ENCODE peak calls at places on chromosomes 4 and X, in eight cellular contexts. One of them, this sample, is unnamed.

GRCh38 chrX:74520896-74521295 is 93.5 kb downstream of the RLIM start:
- DNase-seq in H54: no peak
- DNase-seq in EL: no peak
- DNase-seq in activated naive CD8-positive, alpha-beta T cell treated with anti-CD3 and anti-CD28 coated beads, Interleukin-2, amount 50 U/mL, for 16 hours: no peak
- DNase-seq in cardiac fibroblast: no peak
- DNase-seq in nephron progenitor cell: no peak
- DNase-seq in lower leg skin: peak
- DNase-seq in mucosa of gallbladder: no peak
- DNase-seq in this sample: no peak

GRCh38 chr4:2070421-2071251 is 11.5 kb downstream of the NAT8L start:
- DNase-seq in H54: no peak
- DNase-seq in EL: no peak
- DNase-seq in activated naive CD8-positive, alpha-beta T cell treated with anti-CD3 and anti-CD28 coated beads, Interleukin-2, amount 50 U/mL, for 16 hours: no peak
- DNase-seq in cardiac fibroblast: no peak
- DNase-seq in nephron progenitor cell: no peak
- DNase-seq in lower leg skin: no peak
- DNase-seq in mucosa of gallbladder: no peak
- DNase-seq in this sample: no peak

GRCh38 chr4:19944806-19945205 is 306.9 kb upstream of the SLIT2 start:
- DNase-seq in H54: no peak
- DNase-seq in EL: no peak
- DNase-seq in activated naive CD8-positive, alpha-beta T cell treated with anti-CD3 and anti-CD28 coated beads, Interleukin-2, amount 50 U/mL, for 16 hours: no peak
- DNase-seq in cardiac fibroblast: no peak
- DNase-seq in nephron progenitor cell: no peak
- DNase-seq in lower leg skin: no peak
- DNase-seq in mucosa of gallbladder: no peak
- DNase-seq in this sample: no peak

GRCh38 chrX:70434914-70435586 is 9.6 kb upstream of the DLG3 start:
- DNase-seq in H54: no peak
- DNase-seq in EL: peak
- DNase-seq in activated naive CD8-positive, alpha-beta T cell treated with anti-CD3 and anti-CD28 coated beads, Interleukin-2, amount 50 U/mL, for 16 hours: no peak
- DNase-seq in cardiac fibroblast: peak
- DNase-seq in nephron progenitor cell: no peak
- DNase-seq in lower leg skin: peak
- DNase-seq in mucosa of gallbladder: no peak
- DNase-seq in this sample: peak

GRCh38 chr4:74394476-74395136 is 29.7 kb downstream of the EREG start:
- DNase-seq in H54: no peak
- DNase-seq in EL: peak
- DNase-seq in activated naive CD8-positive, alpha-beta T cell treated with anti-CD3 and anti-CD28 coated beads, Interleukin-2, amount 50 U/mL, for 16 hours: no peak
- DNase-seq in cardiac fibroblast: peak
- DNase-seq in nephron progenitor cell: no peak
- DNase-seq in lower leg skin: no peak
- DNase-seq in mucosa of gallbladder: no peak
- DNase-seq in this sample: peak

GRCh38 chr4:189828298-189828697 is 112.4 kb upstream of the FRG1 start:
- DNase-seq in H54: no peak
- DNase-seq in EL: no peak
- DNase-seq in activated naive CD8-positive, alpha-beta T cell treated with anti-CD3 and anti-CD28 coated beads, Interleukin-2, amount 50 U/mL, for 16 hours: no peak
- DNase-seq in cardiac fibroblast: no peak
- DNase-seq in nephron progenitor cell: no peak
- DNase-seq in lower leg skin: no peak
- DNase-seq in mucosa of gallbladder: no peak
- DNase-seq in this sample: no peak

GRCh38 chr4:187770345-187770744 is 225.2 kb upstream of the ZFP42 start:
- DNase-seq in H54: no peak
- DNase-seq in EL: no peak
- DNase-seq in activated naive CD8-positive, alpha-beta T cell treated with anti-CD3 and anti-CD28 coated beads, Interleukin-2, amount 50 U/mL, for 16 hours: no peak
- DNase-seq in cardiac fibroblast: no peak
- DNase-seq in nephron progenitor cell: no peak
- DNase-seq in lower leg skin: no peak
- DNase-seq in mucosa of gallbladder: no peak
- DNase-seq in this sample: no peak

GRCh38 chr4:98491862-98492554 is 166.4 kb downstream of the TSPAN5 start:
- DNase-seq in H54: no peak
- DNase-seq in EL: peak
- DNase-seq in activated naive CD8-positive, alpha-beta T cell treated with anti-CD3 and anti-CD28 coated beads, Interleukin-2, amount 50 U/mL, for 16 hours: no peak
- DNase-seq in cardiac fibroblast: peak
- DNase-seq in nephron progenitor cell: no peak
- DNase-seq in lower leg skin: peak
- DNase-seq in mucosa of gallbladder: no peak
- DNase-seq in this sample: no peak

GRCh38 chr4:89712141-89712540 is 124.8 kb downstream of the SNCA start:
- DNase-seq in H54: no peak
- DNase-seq in EL: peak
- DNase-seq in activated naive CD8-positive, alpha-beta T cell treated with anti-CD3 and anti-CD28 coated beads, Interleukin-2, amount 50 U/mL, for 16 hours: no peak
- DNase-seq in cardiac fibroblast: peak
- DNase-seq in nephron progenitor cell: no peak
- DNase-seq in lower leg skin: no peak
- DNase-seq in mucosa of gallbladder: no peak
- DNase-seq in this sample: no peak

GRCh38 chrX:54482839-54483593 is 13.0 kb downstream of the FGD1 start:
- DNase-seq in H54: no peak
- DNase-seq in EL: no peak
- DNase-seq in activated naive CD8-positive, alpha-beta T cell treated with anti-CD3 and anti-CD28 coated beads, Interleukin-2, amount 50 U/mL, for 16 hours: no peak
- DNase-seq in cardiac fibroblast: peak
- DNase-seq in nephron progenitor cell: peak
- DNase-seq in lower leg skin: no peak
- DNase-seq in mucosa of gallbladder: no peak
- DNase-seq in this sample: no peak

GRCh38 chr4:114383721-114384120 is 214.9 kb upstream of the UGT8 start:
- DNase-seq in H54: no peak
- DNase-seq in EL: peak
- DNase-seq in activated naive CD8-positive, alpha-beta T cell treated with anti-CD3 and anti-CD28 coated beads, Interleukin-2, amount 50 U/mL, for 16 hours: no peak
- DNase-seq in cardiac fibroblast: peak
- DNase-seq in nephron progenitor cell: no peak
- DNase-seq in lower leg skin: no peak
- DNase-seq in mucosa of gallbladder: no peak
- DNase-seq in this sample: peak

GRCh38 chr4:83022724-83023427 is 12.1 kb upstream of the COPS4 start:
- DNase-seq in H54: no peak
- DNase-seq in EL: peak
- DNase-seq in activated naive CD8-positive, alpha-beta T cell treated with anti-CD3 and anti-CD28 coated beads, Interleukin-2, amount 50 U/mL, for 16 hours: no peak
- DNase-seq in cardiac fibroblast: no peak
- DNase-seq in nephron progenitor cell: no peak
- DNase-seq in lower leg skin: no peak
- DNase-seq in mucosa of gallbladder: no peak
- DNase-seq in this sample: no peak

GRCh38 chr4:139977838-139978604 is 176.0 kb downstream of the MAML3 start:
- DNase-seq in H54: no peak
- DNase-seq in EL: no peak
- DNase-seq in activated naive CD8-positive, alpha-beta T cell treated with anti-CD3 and anti-CD28 coated beads, Interleukin-2, amount 50 U/mL, for 16 hours: no peak
- DNase-seq in cardiac fibroblast: no peak
- DNase-seq in nephron progenitor cell: no peak
- DNase-seq in lower leg skin: no peak
- DNase-seq in mucosa of gallbladder: no peak
- DNase-seq in this sample: no peak

GRCh38 chr4:153541426-153542096 is 75.4 kb downstream of the TMEM131L start:
- DNase-seq in H54: peak
- DNase-seq in EL: peak
- DNase-seq in activated naive CD8-positive, alpha-beta T cell treated with anti-CD3 and anti-CD28 coated beads, Interleukin-2, amount 50 U/mL, for 16 hours: no peak
- DNase-seq in cardiac fibroblast: peak
- DNase-seq in nephron progenitor cell: no peak
- DNase-seq in lower leg skin: no peak
- DNase-seq in mucosa of gallbladder: no peak
- DNase-seq in this sample: peak

GRCh38 chrX:121008920-121009319 is 23.4 kb upstream of the CT47A1 start:
- DNase-seq in H54: no peak
- DNase-seq in EL: no peak
- DNase-seq in activated naive CD8-positive, alpha-beta T cell treated with anti-CD3 and anti-CD28 coated beads, Interleukin-2, amount 50 U/mL, for 16 hours: no peak
- DNase-seq in cardiac fibroblast: peak
- DNase-seq in nephron progenitor cell: no peak
- DNase-seq in lower leg skin: no peak
- DNase-seq in mucosa of gallbladder: no peak
- DNase-seq in this sample: no peak

GRCh38 chrX:1529328-1529727 is 7.7 kb downstream of the P2RY8 start:
- DNase-seq in H54: no peak
- DNase-seq in EL: no peak
- DNase-seq in activated naive CD8-positive, alpha-beta T cell treated with anti-CD3 and anti-CD28 coated beads, Interleukin-2, amount 50 U/mL, for 16 hours: no peak
- DNase-seq in cardiac fibroblast: no peak
- DNase-seq in nephron progenitor cell: no peak
- DNase-seq in lower leg skin: peak
- DNase-seq in mucosa of gallbladder: no peak
- DNase-seq in this sample: no peak

GRCh38 chrX:9757366-9757765 is 8.3 kb downstream of the GPR143 start:
- DNase-seq in H54: no peak
- DNase-seq in EL: no peak
- DNase-seq in activated naive CD8-positive, alpha-beta T cell treated with anti-CD3 and anti-CD28 coated beads, Interleukin-2, amount 50 U/mL, for 16 hours: no peak
- DNase-seq in cardiac fibroblast: no peak
- DNase-seq in nephron progenitor cell: no peak
- DNase-seq in lower leg skin: no peak
- DNase-seq in mucosa of gallbladder: no peak
- DNase-seq in this sample: no peak

GRCh38 chr4:1403177-1403583 is 3.1 kb downstream of the NKX1-1 start:
- DNase-seq in H54: no peak
- DNase-seq in EL: no peak
- DNase-seq in activated naive CD8-positive, alpha-beta T cell treated with anti-CD3 and anti-CD28 coated beads, Interleukin-2, amount 50 U/mL, for 16 hours: no peak
- DNase-seq in cardiac fibroblast: no peak
- DNase-seq in nephron progenitor cell: no peak
- DNase-seq in lower leg skin: peak
- DNase-seq in mucosa of gallbladder: no peak
- DNase-seq in this sample: no peak

GRCh38 chrX:12701625-12702024 is 89.6 kb upstream of the PRPS2 start:
- DNase-seq in H54: peak
- DNase-seq in EL: peak
- DNase-seq in activated naive CD8-positive, alpha-beta T cell treated with anti-CD3 and anti-CD28 coated beads, Interleukin-2, amount 50 U/mL, for 16 hours: no peak
- DNase-seq in cardiac fibroblast: peak
- DNase-seq in nephron progenitor cell: peak
- DNase-seq in lower leg skin: no peak
- DNase-seq in mucosa of gallbladder: peak
- DNase-seq in this sample: peak

GRCh38 chrX:24100713-24101112 is 46.0 kb downstream of the EIF2S3 start:
- DNase-seq in H54: no peak
- DNase-seq in EL: peak
- DNase-seq in activated naive CD8-positive, alpha-beta T cell treated with anti-CD3 and anti-CD28 coated beads, Interleukin-2, amount 50 U/mL, for 16 hours: no peak
- DNase-seq in cardiac fibroblast: peak
- DNase-seq in nephron progenitor cell: no peak
- DNase-seq in lower leg skin: no peak
- DNase-seq in mucosa of gallbladder: no peak
- DNase-seq in this sample: no peak

GRCh38 chrX:37060999-37061398 is 52.8 kb downstream of the FAM47C start:
- DNase-seq in H54: no peak
- DNase-seq in EL: peak
- DNase-seq in activated naive CD8-positive, alpha-beta T cell treated with anti-CD3 and anti-CD28 coated beads, Interleukin-2, amount 50 U/mL, for 16 hours: no peak
- DNase-seq in cardiac fibroblast: peak
- DNase-seq in nephron progenitor cell: peak
- DNase-seq in lower leg skin: no peak
- DNase-seq in mucosa of gallbladder: no peak
- DNase-seq in this sample: no peak

GRCh38 chr4:57051100-57051499 is 59.1 kb downstream of the IGFBP7 start:
- DNase-seq in H54: no peak
- DNase-seq in EL: no peak
- DNase-seq in activated naive CD8-positive, alpha-beta T cell treated with anti-CD3 and anti-CD28 coated beads, Interleukin-2, amount 50 U/mL, for 16 hours: no peak
- DNase-seq in cardiac fibroblast: no peak
- DNase-seq in nephron progenitor cell: no peak
- DNase-seq in lower leg skin: no peak
- DNase-seq in mucosa of gallbladder: no peak
- DNase-seq in this sample: no peak

GRCh38 chr4:8276358-8277240 is 7.0 kb downstream of the HTRA3 start:
- DNase-seq in H54: no peak
- DNase-seq in EL: no peak
- DNase-seq in activated naive CD8-positive, alpha-beta T cell treated with anti-CD3 and anti-CD28 coated beads, Interleukin-2, amount 50 U/mL, for 16 hours: no peak
- DNase-seq in cardiac fibroblast: peak
- DNase-seq in nephron progenitor cell: no peak
- DNase-seq in lower leg skin: no peak
- DNase-seq in mucosa of gallbladder: no peak
- DNase-seq in this sample: no peak

GRCh38 chr4:102608190-102608589 is 107.0 kb downstream of the NFKB1 start:
- DNase-seq in H54: peak
- DNase-seq in EL: peak
- DNase-seq in activated naive CD8-positive, alpha-beta T cell treated with anti-CD3 and anti-CD28 coated beads, Interleukin-2, amount 50 U/mL, for 16 hours: no peak
- DNase-seq in cardiac fibroblast: no peak
- DNase-seq in nephron progenitor cell: no peak
- DNase-seq in lower leg skin: no peak
- DNase-seq in mucosa of gallbladder: no peak
- DNase-seq in this sample: peak

GRCh38 chrX:148536961-148537360 is 36.5 kb downstream of the AFF2 start:
- DNase-seq in H54: no peak
- DNase-seq in EL: no peak
- DNase-seq in activated naive CD8-positive, alpha-beta T cell treated with anti-CD3 and anti-CD28 coated beads, Interleukin-2, amount 50 U/mL, for 16 hours: no peak
- DNase-seq in cardiac fibroblast: peak
- DNase-seq in nephron progenitor cell: no peak
- DNase-seq in lower leg skin: no peak
- DNase-seq in mucosa of gallbladder: no peak
- DNase-seq in this sample: no peak

GRCh38 chrX:41445781-41446358 is 1.3 kb upstream of the NYX start:
- DNase-seq in H54: no peak
- DNase-seq in EL: no peak
- DNase-seq in activated naive CD8-positive, alpha-beta T cell treated with anti-CD3 and anti-CD28 coated beads, Interleukin-2, amount 50 U/mL, for 16 hours: no peak
- DNase-seq in cardiac fibroblast: no peak
- DNase-seq in nephron progenitor cell: no peak
- DNase-seq in lower leg skin: peak
- DNase-seq in mucosa of gallbladder: no peak
- DNase-seq in this sample: no peak

GRCh38 chrX:40880712-40881111 is 145.4 kb upstream of the MED14 start:
- DNase-seq in H54: no peak
- DNase-seq in EL: no peak
- DNase-seq in activated naive CD8-positive, alpha-beta T cell treated with anti-CD3 and anti-CD28 coated beads, Interleukin-2, amount 50 U/mL, for 16 hours: no peak
- DNase-seq in cardiac fibroblast: no peak
- DNase-seq in nephron progenitor cell: no peak
- DNase-seq in lower leg skin: no peak
- DNase-seq in mucosa of gallbladder: no peak
- DNase-seq in this sample: no peak

GRCh38 chrX:345020-345925 is 26.7 kb upstream of the GTPBP6 start:
- DNase-seq in H54: no peak
- DNase-seq in EL: no peak
- DNase-seq in activated naive CD8-positive, alpha-beta T cell treated with anti-CD3 and anti-CD28 coated beads, Interleukin-2, amount 50 U/mL, for 16 hours: no peak
- DNase-seq in cardiac fibroblast: no peak
- DNase-seq in nephron progenitor cell: no peak
- DNase-seq in lower leg skin: peak
- DNase-seq in mucosa of gallbladder: no peak
- DNase-seq in this sample: no peak

GRCh38 chr4:183995489-183996049 is 90.5 kb downstream of the STOX2 start:
- DNase-seq in H54: no peak
- DNase-seq in EL: no peak
- DNase-seq in activated naive CD8-positive, alpha-beta T cell treated with anti-CD3 and anti-CD28 coated beads, Interleukin-2, amount 50 U/mL, for 16 hours: no peak
- DNase-seq in cardiac fibroblast: peak
- DNase-seq in nephron progenitor cell: no peak
- DNase-seq in lower leg skin: no peak
- DNase-seq in mucosa of gallbladder: no peak
- DNase-seq in this sample: no peak

GRCh38 chr4:120078216-120078615 is 11.6 kb upstream of the MAD2L1 start:
- DNase-seq in H54: no peak
- DNase-seq in EL: peak
- DNase-seq in activated naive CD8-positive, alpha-beta T cell treated with anti-CD3 and anti-CD28 coated beads, Interleukin-2, amount 50 U/mL, for 16 hours: no peak
- DNase-seq in cardiac fibroblast: no peak
- DNase-seq in nephron progenitor cell: no peak
- DNase-seq in lower leg skin: no peak
- DNase-seq in mucosa of gallbladder: no peak
- DNase-seq in this sample: no peak

GRCh38 chr4:86909540-86909939 is 17.3 kb upstream of the C4orf36 start:
- DNase-seq in H54: no peak
- DNase-seq in EL: no peak
- DNase-seq in activated naive CD8-positive, alpha-beta T cell treated with anti-CD3 and anti-CD28 coated beads, Interleukin-2, amount 50 U/mL, for 16 hours: no peak
- DNase-seq in cardiac fibroblast: no peak
- DNase-seq in nephron progenitor cell: no peak
- DNase-seq in lower leg skin: no peak
- DNase-seq in mucosa of gallbladder: no peak
- DNase-seq in this sample: no peak

GRCh38 chr4:182338731-182339130 is 95.5 kb downstream of the TENM3 start:
- DNase-seq in H54: no peak
- DNase-seq in EL: peak
- DNase-seq in activated naive CD8-positive, alpha-beta T cell treated with anti-CD3 and anti-CD28 coated beads, Interleukin-2, amount 50 U/mL, for 16 hours: no peak
- DNase-seq in cardiac fibroblast: no peak
- DNase-seq in nephron progenitor cell: no peak
- DNase-seq in lower leg skin: no peak
- DNase-seq in mucosa of gallbladder: no peak
- DNase-seq in this sample: no peak

GRCh38 chr4:109729155-109729562 is 711 bp downstream of the PLA2G12A start:
- DNase-seq in H54: no peak
- DNase-seq in EL: peak
- DNase-seq in activated naive CD8-positive, alpha-beta T cell treated with anti-CD3 and anti-CD28 coated beads, Interleukin-2, amount 50 U/mL, for 16 hours: no peak
- DNase-seq in cardiac fibroblast: peak
- DNase-seq in nephron progenitor cell: no peak
- DNase-seq in lower leg skin: no peak
- DNase-seq in mucosa of gallbladder: no peak
- DNase-seq in this sample: peak

GRCh38 chr4:38368612-38369011 is 295.4 kb upstream of the KLF3 start:
- DNase-seq in H54: peak
- DNase-seq in EL: peak
- DNase-seq in activated naive CD8-positive, alpha-beta T cell treated with anti-CD3 and anti-CD28 coated beads, Interleukin-2, amount 50 U/mL, for 16 hours: no peak
- DNase-seq in cardiac fibroblast: peak
- DNase-seq in nephron progenitor cell: no peak
- DNase-seq in lower leg skin: no peak
- DNase-seq in mucosa of gallbladder: no peak
- DNase-seq in this sample: no peak